ENCODE peak calls at places on chromosome 9, in six cellular contexts. F is stomach; Q is stimulated activated CD4-positive, alpha-beta T cell treated with anti-CD3 and anti-CD28 coated beads, Interleukin-2, amount 100 ng/mL, for 24 hours; G is RWPE1; O is Calu3; Y is GM19239. B is an unnamed sample.
A peak's percentile ranks its signal among the peaks of the same experiment; 100 is the strongest.

GRCh38 chr9:130756460-130757152 is 63.0 kb downstream of the EXOSC2 start:
- DNase-seq in Y (no peak), O (no peak), F (no peak), Q (no peak), G (no peak), B (no peak)

GRCh38 chr9:33814816-33815215 is 2.1 kb upstream of the UBE2R2 start:
- DNase-seq in O (no peak), Q (no peak), F (no peak), Y (no peak), G (no peak), B (no peak)

GRCh38 chr9:123834907-123835562 is 94.9 kb downstream of the DENND1A start:
- DNase-seq in Q (no peak), O (no peak), Y (peak; percentile 10), G (no peak), F (no peak), B (no peak)

GRCh38 chr9:33708441-33708840 is 86.9 kb upstream of the PRSS3 start:
- DNase-seq in O (no peak), G (no peak), F (no peak), Q (no peak), Y (no peak), B (no peak)

GRCh38 chr9:126508171-126508591 is 105.5 kb upstream of the LMX1B start:
- DNase-seq in F (no peak), Y (no peak), O (no peak), Q (no peak), G (no peak), B (peak; percentile 63)

GRCh38 chr9:34989946-34990635 is 546 bp downstream of the DNAJB5 start:
- DNase-seq in G (no peak), Y (no peak), O (peak; percentile 30), Q (peak; percentile 50), F (peak; percentile 52), B (peak; percentile 91)

GRCh38 chr9:133863193-133863592 is 125.0 kb upstream of the SARDH start:
- DNase-seq in Q (no peak), Y (no peak), O (no peak), G (no peak), F (no peak), B (no peak)

GRCh38 chr9:120526493-120526892 is 53.5 kb downstream of the CDK5RAP2 start:
- DNase-seq in F (no peak), G (no peak), O (no peak), Y (no peak), Q (no peak), B (no peak)